ENCODE peak calls at places on chromosomes 3 and 15, in four cellular contexts. A is A549, M is GM12878, O is HepG2. C is an unnamed sample.

GRCh38 chr3:11846281-11847034 is at the start of gene TAMM41:
- DNase-seq in A (peak), M (peak), O (peak), C (peak)

GRCh38 chr3:38136272-38136806 is 588 bp downstream of the ACAA1 start:
- DNase-seq in A (no peak), M (no peak), O (no peak), C (peak)

GRCh38 chr3:174540081-174540480 is 319.1 kb upstream of the NAALADL2 start:
- DNase-seq in A (no peak), M (no peak), O (no peak), C (no peak)

GRCh38 chr3:171328419-171329082 is 131.7 kb downstream of the TNIK start:
- DNase-seq in A (no peak), M (no peak), O (peak), C (no peak)

GRCh38 chr15:87215100-87215499 is 1041.4 kb downstream of the NTRK3 start:
- DNase-seq in A (no peak), M (no peak), O (no peak), C (no peak)

GRCh38 chr3:62546266-62546665 is 172.9 kb upstream of the FEZF2 start:
- DNase-seq in A (no peak), M (no peak), O (no peak), C (no peak)

GRCh38 chr15:27902680-27903385 is 196.3 kb downstream of the OCA2 start:
- DNase-seq in A (no peak), M (no peak), O (no peak), C (no peak)

GRCh38 chr3:51963951-51964451 is 3.3 kb downstream of the PCBP4 start:
- DNase-seq in A (no peak), M (no peak), O (no peak), C (no peak)

GRCh38 chr15:33043636-33044035 is 150.9 kb downstream of the FMN1 start:
- DNase-seq in A (no peak), M (no peak), O (no peak), C (no peak)

GRCh38 chr3:126998320-126998719 is 15.4 kb downstream of the PLXNA1 start:
- DNase-seq in A (no peak), M (no peak), O (no peak), C (no peak)

GRCh38 chr3:53819163-53819868 is 26.9 kb downstream of the CHDH start:
- DNase-seq in A (no peak), M (no peak), O (no peak), C (no peak)

GRCh38 chr3:49647741-49648140 is 26.4 kb upstream of the APEH start:
- DNase-seq in A (no peak), M (no peak), O (no peak), C (no peak)

GRCh38 chr3:150411106-150411460 is 3.0 kb downstream of the TSC22D2 start:
- DNase-seq in A (no peak), M (no peak), O (no peak), C (no peak)

GRCh38 chr3:121488628-121489027 is 57.2 kb downstream of the POLQ start:
- DNase-seq in A (no peak), M (no peak), O (no peak), C (no peak)

GRCh38 chr15:71010439-71010838 is 104.8 kb upstream of the THSD4 start:
- DNase-seq in A (no peak), M (no peak), O (no peak), C (no peak)

GRCh38 chr3:30826381-30827061 is 67.9 kb downstream of the GADL1 start:
- DNase-seq in A (no peak), M (no peak), O (no peak), C (no peak)

GRCh38 chr15:87753539-87753938 is 503.0 kb downstream of the NTRK3 start:
- DNase-seq in A (no peak), M (no peak), O (no peak), C (no peak)

GRCh38 chr15:50977157-50977556 is 68.7 kb downstream of the AP4E1 start:
- DNase-seq in A (no peak), M (no peak), O (no peak), C (peak)

GRCh38 chr3:78857494-78858111 is 910.2 kb downstream of the ROBO1 start:
- DNase-seq in A (no peak), M (no peak), O (no peak), C (no peak)

GRCh38 chr3:100526613-100527346 is 34.4 kb downstream of the TMEM45A start:
- DNase-seq in A (no peak), M (no peak), O (no peak), C (no peak)

GRCh38 chr3:169812124-169812843 is 386 bp upstream of the LRRIQ4 start:
- DNase-seq in A (no peak), M (peak), O (no peak), C (peak)

GRCh38 chr3:113353678-113354077 is 87.6 kb downstream of the CFAP44 start:
- DNase-seq in A (no peak), M (no peak), O (no peak), C (no peak)

GRCh38 chr15:51970132-51970817 is 1.3 kb downstream of the LEO1 start:
- DNase-seq in A (no peak), M (no peak), O (peak), C (no peak)

GRCh38 chr3:162525052-162525451 is 1028.4 kb downstream of the OTOL1 start:
- DNase-seq in A (no peak), M (no peak), O (no peak), C (peak)

GRCh38 chr3:48507256-48508061 is 3.5 kb upstream of the SHISA5 start:
- DNase-seq in A (peak), M (no peak), O (peak), C (peak)

GRCh38 chr3:39379778-39380155 is 3.4 kb upstream of the SLC25A38 start:
- DNase-seq in A (no peak), M (no peak), O (no peak), C (no peak)

GRCh38 chr3:4504340-4505261 is 11.5 kb downstream of the ITPR1 start:
- DNase-seq in A (no peak), M (no peak), O (no peak), C (no peak)

GRCh38 chr3:48716508-48716981 is 476 bp downstream of the IP6K2 start:
- DNase-seq in A (no peak), M (no peak), O (no peak), C (no peak)

GRCh38 chr3:163776753-163777152 is 1301.5 kb downstream of the SI start:
- DNase-seq in A (no peak), M (no peak), O (peak), C (no peak)

GRCh38 chr15:38354321-38354929 is 99.5 kb upstream of the FAM98B start:
- DNase-seq in A (peak), M (peak), O (peak), C (peak)

GRCh38 chr3:197234947-197235914 is 63.2 kb downstream of the DLG1 start:
- DNase-seq in A (no peak), M (no peak), O (no peak), C (no peak)

GRCh38 chr3:44962606-44963393 is 13.2 kb downstream of the ZDHHC3 start:
- DNase-seq in A (no peak), M (no peak), O (no peak), C (peak)

GRCh38 chr3:23805881-23806321 is at the start of gene UBE2E1:
- DNase-seq in A (peak), M (no peak), O (peak), C (peak)

GRCh38 chr3:133113526-133113925 is 75.3 kb downstream of the TMEM108 start:
- DNase-seq in A (no peak), M (no peak), O (no peak), C (peak)

GRCh38 chr3:151356791-151357460 is 27.6 kb upstream of the P2RY13 start:
- DNase-seq in A (no peak), M (no peak), O (no peak), C (peak)

GRCh38 chr3:176362191-176362731 is 835.0 kb downstream of the TBL1XR1 start:
- DNase-seq in A (no peak), M (no peak), O (no peak), C (no peak)

GRCh38 chr15:48090115-48090514 is 30.7 kb upstream of the SLC24A5 start:
- DNase-seq in A (no peak), M (no peak), O (no peak), C (no peak)

GRCh38 chr3:411183-411681 is 214.7 kb downstream of the CHL1 start:
- DNase-seq in A (no peak), M (no peak), O (no peak), C (no peak)

DNA sequence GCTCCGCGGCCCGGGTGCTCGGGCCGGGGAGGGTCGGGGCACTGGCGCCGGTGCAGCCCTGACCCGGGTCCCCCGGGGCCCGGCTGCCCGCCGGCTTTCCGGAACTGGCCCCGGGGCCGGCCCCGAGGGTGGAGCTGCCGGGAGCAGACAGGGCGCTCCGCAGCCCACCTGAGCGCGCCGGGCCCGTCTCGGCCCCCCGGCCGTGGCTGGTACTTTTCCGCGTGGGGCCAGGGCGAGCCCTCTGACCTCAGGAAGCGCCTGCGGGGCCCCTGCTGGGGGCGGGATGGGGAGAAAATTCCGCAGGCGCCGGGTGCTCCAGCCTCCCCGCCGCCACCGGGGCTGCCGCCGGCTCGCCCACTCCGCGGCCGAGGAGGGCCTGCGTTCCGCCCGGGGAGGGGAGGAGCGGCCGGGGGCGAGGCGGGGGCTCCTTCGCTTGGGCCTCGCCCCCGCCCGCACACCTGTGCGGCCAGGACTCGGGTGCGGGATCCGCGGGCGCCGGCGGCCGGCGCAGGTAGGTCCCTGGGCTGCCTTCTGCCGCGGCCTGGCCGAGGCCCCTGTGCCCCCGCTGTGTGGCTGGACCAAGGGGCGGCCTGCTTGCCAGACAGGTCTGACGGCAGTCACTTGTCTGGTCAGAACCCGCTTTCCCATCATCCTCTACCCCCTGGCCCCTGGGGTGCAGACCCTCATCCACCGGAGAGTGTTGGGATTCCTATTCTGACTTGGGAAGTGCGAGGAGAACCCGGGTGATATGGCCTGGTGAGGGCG is 3.5 kb downstream of the FURIN start:
- DNase-seq in A (no peak), M (no peak), O (no peak), C (no peak)
- TF ChIP-seq SMC3 in A (no peak), M (no peak), O (no peak), C (no peak)

GRCh38 chr15:78257681-78258080 is 6.7 kb upstream of the DNAJA4 start:
- DNase-seq in A (no peak), M (no peak), O (no peak), C (no peak)
- TF ChIP-seq BHLHE40 in A (no peak), M (no peak), O (no peak), C (no peak)

GRCh38 chr3:153192327-153192726 is 30.3 kb downstream of the RAP2B start:
- DNase-seq in A (no peak), M (no peak), O (no peak), C (no peak)

GRCh38 chr3:153195480-153195879 is 33.5 kb downstream of the RAP2B start:
- DNase-seq in A (no peak), M (no peak), O (no peak), C (no peak)

GRCh38 chr3:153190923-153191322 is 28.9 kb downstream of the RAP2B start:
- DNase-seq in A (no peak), M (no peak), O (no peak), C (no peak)
- TF ChIP-seq SMC3 in A (no peak), M (no peak), O (no peak), C (no peak)

GRCh38 chr15:25718597-25718996 is 144.5 kb downstream of the ATP10A start:
- DNase-seq in A (no peak), M (no peak), O (no peak), C (no peak)

GRCh38 chr15:25719101-25719985 is 143.8 kb downstream of the ATP10A start:
- DNase-seq in A (no peak), M (no peak), O (no peak), C (no peak)

GRCh38 chr15:25717116-25717755 is 145.9 kb downstream of the ATP10A start:
- DNase-seq in A (no peak), M (peak), O (no peak), C (peak)

GRCh38 chr15:25716414-25717102 is 146.6 kb downstream of the ATP10A start:
- DNase-seq in A (no peak), M (no peak), O (no peak), C (no peak)

DNA sequence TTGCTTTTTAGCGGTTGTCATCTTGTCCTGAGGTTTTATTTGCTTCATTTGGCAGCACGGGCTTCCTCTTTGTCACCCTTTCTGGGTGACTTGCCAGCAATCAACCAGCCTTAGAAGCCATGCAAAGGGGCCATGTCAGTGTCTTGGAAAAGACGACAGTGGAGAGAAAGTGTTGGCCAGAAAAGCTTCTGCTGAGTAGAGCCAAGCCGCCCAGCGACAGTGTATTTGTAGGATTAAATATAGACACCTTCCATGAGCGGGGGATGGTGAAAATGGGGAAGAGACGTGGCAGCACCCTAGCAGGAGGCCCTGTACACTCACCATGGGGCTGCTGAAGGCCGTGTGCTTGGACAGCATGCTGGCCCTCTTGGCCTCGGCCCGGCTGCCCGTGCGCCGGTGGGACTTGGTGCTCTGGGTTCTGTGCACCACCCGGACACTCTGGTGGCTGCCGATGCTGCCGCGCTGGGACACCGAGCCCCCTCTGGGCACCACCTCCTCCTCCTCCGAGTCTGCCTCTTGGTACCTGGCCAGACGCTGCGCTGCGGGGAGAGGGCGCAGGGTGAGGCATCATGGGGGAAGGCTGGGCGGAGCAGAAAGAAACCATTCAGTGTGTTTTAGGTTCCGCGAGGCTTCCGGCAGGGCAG is 145.1 kb downstream of the ATP10A start:
- DNase-seq in A (no peak), M (no peak), O (no peak), C (no peak)
- TF ChIP-seq BHLHE40 in A (no peak), M (no peak), O (no peak), C (no peak)